ENCODE peak calls at places on chromosomes 7 and 10, in six cellular contexts. One of them, this sample, is unnamed.

GRCh38 chr10:89518108-89518507 is 17.3 kb downstream of the SLC16A12 start:
- DNase-seq in thyroid gland: peak
- DNase-seq in ovary: no peak
- DNase-seq in H54: no peak
- DNase-seq in A549: no peak
- DNase-seq in suprapubic skin: no peak
- DNase-seq in this sample: no peak

GRCh38 chr7:152710134-152710404 is 34.1 kb upstream of the XRCC2 start:
- DNase-seq in thyroid gland: no peak
- DNase-seq in ovary: no peak
- DNase-seq in H54: no peak
- DNase-seq in A549: no peak
- DNase-seq in suprapubic skin: no peak
- DNase-seq in this sample: no peak

GRCh38 chr7:77528368-77528767 is 8.7 kb upstream of the PTPN12 start:
- DNase-seq in thyroid gland: no peak
- DNase-seq in ovary: no peak
- DNase-seq in H54: no peak
- DNase-seq in A549: no peak
- DNase-seq in suprapubic skin: no peak
- DNase-seq in this sample: no peak

GRCh38 chr10:102422586-102423129 is 2.0 kb downstream of the FBXL15 start:
- DNase-seq in thyroid gland: peak
- DNase-seq in ovary: peak
- DNase-seq in H54: no peak
- DNase-seq in A549: peak
- DNase-seq in suprapubic skin: no peak
- DNase-seq in this sample: peak

GRCh38 chr7:9242604-9243003 is 809.2 kb downstream of the NXPH1 start:
- DNase-seq in thyroid gland: no peak
- DNase-seq in ovary: no peak
- DNase-seq in H54: peak
- DNase-seq in A549: no peak
- DNase-seq in suprapubic skin: no peak
- DNase-seq in this sample: no peak

GRCh38 chr10:110643670-110644597 is at the start of gene RBM20:
- DNase-seq in thyroid gland: peak
- DNase-seq in ovary: no peak
- DNase-seq in H54: peak
- DNase-seq in A549: no peak
- DNase-seq in suprapubic skin: no peak
- DNase-seq in this sample: peak

GRCh38 chr7:29163854-29164253 is 17.5 kb upstream of the CPVL start:
- DNase-seq in thyroid gland: no peak
- DNase-seq in ovary: no peak
- DNase-seq in H54: no peak
- DNase-seq in A549: no peak
- DNase-seq in suprapubic skin: no peak
- DNase-seq in this sample: no peak

GRCh38 chr10:90969947-90970673 is 49.2 kb upstream of the ANKRD1 start:
- DNase-seq in thyroid gland: no peak
- DNase-seq in ovary: no peak
- DNase-seq in H54: peak
- DNase-seq in A549: no peak
- DNase-seq in suprapubic skin: no peak
- DNase-seq in this sample: no peak

GRCh38 chr10:47183726-47184084 is 116.3 kb upstream of the GDF10 start:
- DNase-seq in thyroid gland: no peak
- DNase-seq in ovary: no peak
- DNase-seq in H54: no peak
- DNase-seq in A549: no peak
- DNase-seq in suprapubic skin: no peak
- DNase-seq in this sample: no peak

GRCh38 chr10:62851449-62851848 is 35.3 kb upstream of the EGR2 start:
- DNase-seq in thyroid gland: no peak
- DNase-seq in ovary: no peak
- DNase-seq in H54: no peak
- DNase-seq in A549: no peak
- DNase-seq in suprapubic skin: no peak
- DNase-seq in this sample: peak

GRCh38 chr7:24920702-24921679 is 59.0 kb downstream of the OSBPL3 start:
- DNase-seq in thyroid gland: no peak
- DNase-seq in ovary: no peak
- DNase-seq in H54: no peak
- DNase-seq in A549: no peak
- DNase-seq in suprapubic skin: no peak
- DNase-seq in this sample: no peak

GRCh38 chr7:147415991-147416390 is 1174.6 kb upstream of the C7orf33 start:
- DNase-seq in thyroid gland: no peak
- DNase-seq in ovary: no peak
- DNase-seq in H54: no peak
- DNase-seq in A549: no peak
- DNase-seq in suprapubic skin: no peak
- DNase-seq in this sample: no peak

GRCh38 chr7:150357277-150357676 is 11.3 kb upstream of the REPIN1 start:
- DNase-seq in thyroid gland: peak
- DNase-seq in ovary: no peak
- DNase-seq in H54: no peak
- DNase-seq in A549: no peak
- DNase-seq in suprapubic skin: no peak
- DNase-seq in this sample: peak

GRCh38 chr7:123770378-123770777 is 21.6 kb upstream of the WASL start:
- DNase-seq in thyroid gland: no peak
- DNase-seq in ovary: no peak
- DNase-seq in H54: peak
- DNase-seq in A549: peak
- DNase-seq in suprapubic skin: no peak
- DNase-seq in this sample: peak

GRCh38 chr7:159370-160270 is 32.8 kb upstream of the FAM20C start:
- DNase-seq in thyroid gland: no peak
- DNase-seq in ovary: no peak
- DNase-seq in H54: no peak
- DNase-seq in A549: no peak
- DNase-seq in suprapubic skin: no peak
- DNase-seq in this sample: peak

GRCh38 chr10:34219860-34220518 is 595.1 kb downstream of the PARD3 start:
- DNase-seq in thyroid gland: no peak
- DNase-seq in ovary: no peak
- DNase-seq in H54: no peak
- DNase-seq in A549: no peak
- DNase-seq in suprapubic skin: no peak
- DNase-seq in this sample: no peak

GRCh38 chr10:97139651-97140283 is 46.0 kb downstream of the SLIT1 start:
- DNase-seq in thyroid gland: no peak
- DNase-seq in ovary: no peak
- DNase-seq in H54: no peak
- DNase-seq in A549: no peak
- DNase-seq in suprapubic skin: no peak
- DNase-seq in this sample: no peak

GRCh38 chr10:50621981-50622496 is 1.7 kb downstream of the SGMS1 start:
- DNase-seq in thyroid gland: peak
- DNase-seq in ovary: peak
- DNase-seq in H54: peak
- DNase-seq in A549: peak
- DNase-seq in suprapubic skin: peak
- DNase-seq in this sample: peak

GRCh38 chr7:36100293-36100692 is 52.8 kb upstream of the EEPD1 start:
- DNase-seq in thyroid gland: no peak
- DNase-seq in ovary: no peak
- DNase-seq in H54: no peak
- DNase-seq in A549: no peak
- DNase-seq in suprapubic skin: no peak
- DNase-seq in this sample: no peak

GRCh38 chr10:7937315-7937945 is 117.1 kb upstream of the GATA3 start:
- DNase-seq in thyroid gland: no peak
- DNase-seq in ovary: no peak
- DNase-seq in H54: no peak
- DNase-seq in A549: no peak
- DNase-seq in suprapubic skin: no peak
- DNase-seq in this sample: no peak

GRCh38 chr7:122311719-122312118 is 7.2 kb upstream of the FEZF1 start:
- DNase-seq in thyroid gland: no peak
- DNase-seq in ovary: no peak
- DNase-seq in H54: no peak
- DNase-seq in A549: no peak
- DNase-seq in suprapubic skin: no peak
- DNase-seq in this sample: no peak

GRCh38 chr7:1807821-1808600 is 137.9 kb downstream of the ELFN1 start:
- DNase-seq in thyroid gland: no peak
- DNase-seq in ovary: no peak
- DNase-seq in H54: no peak
- DNase-seq in A549: no peak
- DNase-seq in suprapubic skin: no peak
- DNase-seq in this sample: no peak

GRCh38 chr10:108112218-108112617 is 947.7 kb upstream of the SORCS1 start:
- DNase-seq in thyroid gland: no peak
- DNase-seq in ovary: no peak
- DNase-seq in H54: no peak
- DNase-seq in A549: no peak
- DNase-seq in suprapubic skin: no peak
- DNase-seq in this sample: peak

GRCh38 chr7:138661236-138661635 is 39.9 kb downstream of the SVOPL start:
- DNase-seq in thyroid gland: no peak
- DNase-seq in ovary: no peak
- DNase-seq in H54: no peak
- DNase-seq in A549: no peak
- DNase-seq in suprapubic skin: no peak
- DNase-seq in this sample: no peak

GRCh38 chr10:116663342-116663741 is 42.6 kb downstream of the PNLIPRP2 start:
- DNase-seq in thyroid gland: no peak
- DNase-seq in ovary: no peak
- DNase-seq in H54: no peak
- DNase-seq in A549: no peak
- DNase-seq in suprapubic skin: no peak
- DNase-seq in this sample: no peak

GRCh38 chr7:151735186-151735853 is 141.6 kb downstream of the PRKAG2 start:
- DNase-seq in thyroid gland: no peak
- DNase-seq in ovary: no peak
- DNase-seq in H54: no peak
- DNase-seq in A549: no peak
- DNase-seq in suprapubic skin: no peak
- DNase-seq in this sample: no peak

GRCh38 chr10:31947144-31947926 is 18.7 kb upstream of the ARHGAP12 start:
- DNase-seq in thyroid gland: no peak
- DNase-seq in ovary: peak
- DNase-seq in H54: no peak
- DNase-seq in A549: peak
- DNase-seq in suprapubic skin: no peak
- DNase-seq in this sample: peak

GRCh38 chr7:112939589-112940313 is 146.9 kb downstream of the GPR85 start:
- DNase-seq in thyroid gland: peak
- DNase-seq in ovary: peak
- DNase-seq in H54: peak
- DNase-seq in A549: peak
- DNase-seq in suprapubic skin: peak
- DNase-seq in this sample: peak
- TF ChIP-seq POLR2A in thyroid gland: no peak
- TF ChIP-seq POLR2A in ovary: peak
- TF ChIP-seq POLR2A in H54: peak
- TF ChIP-seq POLR2A in A549: peak
- TF ChIP-seq POLR2A in suprapubic skin: no peak
- TF ChIP-seq POLR2A in this sample: peak

DNA sequence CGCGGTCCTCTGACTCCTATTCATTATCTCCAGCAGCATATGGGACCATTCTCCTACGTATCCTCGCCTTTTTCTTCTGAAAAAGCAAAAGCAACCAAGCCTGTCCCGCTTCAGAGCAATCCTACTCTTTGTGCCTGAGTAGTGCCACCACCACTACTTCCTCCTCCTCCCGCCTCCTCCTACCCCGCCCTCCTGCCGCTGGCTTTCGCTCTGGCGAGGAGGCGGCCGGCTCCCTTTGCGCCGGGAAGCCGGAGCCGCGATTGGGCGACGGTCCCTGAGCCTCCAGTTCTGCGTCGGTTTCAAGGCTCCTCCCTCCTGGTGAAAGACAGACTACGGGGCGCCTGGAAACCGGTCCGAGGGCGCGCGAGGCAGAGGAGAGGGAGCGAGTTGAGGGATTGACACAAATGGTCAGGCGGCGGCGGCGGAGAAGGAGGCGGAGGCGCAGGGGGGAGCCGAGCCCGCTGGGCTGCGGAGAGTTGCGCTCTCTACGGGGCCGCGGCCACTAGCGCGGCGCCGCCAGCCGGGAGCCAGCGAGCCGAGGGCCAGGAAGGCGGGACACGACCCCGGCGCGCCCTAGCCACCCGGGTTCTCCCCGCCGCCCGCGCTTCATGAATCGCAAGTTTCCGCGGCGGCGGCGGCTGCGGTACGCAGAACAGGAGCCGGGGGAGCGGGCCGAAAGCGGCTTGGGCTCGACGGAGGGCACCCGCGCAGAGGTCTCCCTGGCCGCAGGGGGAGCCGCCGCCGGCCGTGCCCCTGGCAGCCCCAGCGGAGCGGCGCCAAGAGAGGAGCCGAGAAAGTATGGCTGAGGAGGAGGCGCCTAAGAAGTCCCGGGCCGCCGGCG is at the start of gene FZD1:
- DNase-seq in thyroid gland: peak
- DNase-seq in ovary: peak
- DNase-seq in H54: peak
- DNase-seq in A549: peak
- DNase-seq in suprapubic skin: peak
- DNase-seq in this sample: peak
- TF ChIP-seq POLR2A in thyroid gland: no peak
- TF ChIP-seq POLR2A in ovary: peak
- TF ChIP-seq POLR2A in H54: peak
- TF ChIP-seq POLR2A in A549: peak
- TF ChIP-seq POLR2A in suprapubic skin: no peak
- TF ChIP-seq POLR2A in this sample: no peak

GRCh38 chr10:2399482-2399881 is 662.2 kb upstream of the ADARB2 start:
- DNase-seq in thyroid gland: no peak
- DNase-seq in ovary: no peak
- DNase-seq in H54: no peak
- DNase-seq in A549: no peak
- DNase-seq in suprapubic skin: no peak
- DNase-seq in this sample: no peak
- TF ChIP-seq POLR2A in thyroid gland: no peak
- TF ChIP-seq POLR2A in ovary: no peak
- TF ChIP-seq POLR2A in H54: no peak
- TF ChIP-seq POLR2A in A549: no peak
- TF ChIP-seq POLR2A in suprapubic skin: no peak
- TF ChIP-seq POLR2A in this sample: no peak

GRCh38 chr10:5400843-5401242 is 3.8 kb downstream of the TUBAL3 start:
- DNase-seq in thyroid gland: no peak
- DNase-seq in ovary: no peak
- DNase-seq in H54: no peak
- DNase-seq in A549: no peak
- DNase-seq in suprapubic skin: no peak
- DNase-seq in this sample: no peak

GRCh38 chr10:5402798-5403197 is 1.8 kb downstream of the TUBAL3 start:
- DNase-seq in thyroid gland: no peak
- DNase-seq in ovary: no peak
- DNase-seq in H54: no peak
- DNase-seq in A549: no peak
- DNase-seq in suprapubic skin: no peak
- DNase-seq in this sample: no peak

GRCh38 chr10:5406918-5407317 is 2.3 kb upstream of the TUBAL3 start:
- DNase-seq in thyroid gland: no peak
- DNase-seq in ovary: no peak
- DNase-seq in H54: no peak
- DNase-seq in A549: no peak
- DNase-seq in suprapubic skin: no peak
- DNase-seq in this sample: no peak

GRCh38 chr10:5399332-5399731 is 5.3 kb downstream of the TUBAL3 start:
- DNase-seq in thyroid gland: no peak
- DNase-seq in ovary: no peak
- DNase-seq in H54: no peak
- DNase-seq in A549: no peak
- DNase-seq in suprapubic skin: no peak
- DNase-seq in this sample: no peak

GRCh38 chr10:5404188-5405041 is at the start of gene TUBAL3:
- DNase-seq in thyroid gland: no peak
- DNase-seq in ovary: no peak
- DNase-seq in H54: no peak
- DNase-seq in A549: no peak
- DNase-seq in suprapubic skin: no peak
- DNase-seq in this sample: no peak
- TF ChIP-seq POLR2A in thyroid gland: no peak
- TF ChIP-seq POLR2A in ovary: no peak
- TF ChIP-seq POLR2A in H54: no peak
- TF ChIP-seq POLR2A in A549: no peak
- TF ChIP-seq POLR2A in suprapubic skin: no peak
- TF ChIP-seq POLR2A in this sample: no peak

This sample was measured in NB4.